ENCODE peak calls at places on chromosome 6, in five cellular contexts. One of them, this sample, is unnamed.

GRCh38 chr6:17705778-17706579 is 746 bp downstream of the NUP153 start:
- DNase-seq in stimulated activated CD4-positive, alpha-beta T cell treated with anti-CD3 and anti-CD28 coated beads, Interleukin-15, amount 100 ng/mL, for 24 hours: peak
- DNase-seq in NCI-H1694 treated with DMSO at 0.1 percent for 48 hours: no peak
- DNase-seq in amygdala: no peak
- DNase-seq in GM12878: no peak
- DNase-seq in this sample: peak

GRCh38 chr6:106037060-106037459 is 49.1 kb upstream of the PRDM1 start:
- DNase-seq in NCI-H1694 treated with DMSO at 0.1 percent for 48 hours: no peak
- DNase-seq in stimulated activated CD4-positive, alpha-beta T cell treated with anti-CD3 and anti-CD28 coated beads, Interleukin-15, amount 100 ng/mL, for 24 hours: no peak
- DNase-seq in amygdala: no peak
- DNase-seq in GM12878: no peak
- DNase-seq in this sample: no peak

GRCh38 chr6:87274660-87275273 is 47.6 kb upstream of the SMIM8 start:
- DNase-seq in GM12878: no peak
- DNase-seq in stimulated activated CD4-positive, alpha-beta T cell treated with anti-CD3 and anti-CD28 coated beads, Interleukin-15, amount 100 ng/mL, for 24 hours: no peak
- DNase-seq in NCI-H1694 treated with DMSO at 0.1 percent for 48 hours: no peak
- DNase-seq in amygdala: no peak
- DNase-seq in this sample: no peak

GRCh38 chr6:33980176-33980805 is 165.6 kb downstream of the GRM4 start:
- DNase-seq in amygdala: no peak
- DNase-seq in stimulated activated CD4-positive, alpha-beta T cell treated with anti-CD3 and anti-CD28 coated beads, Interleukin-15, amount 100 ng/mL, for 24 hours: no peak
- DNase-seq in NCI-H1694 treated with DMSO at 0.1 percent for 48 hours: no peak
- DNase-seq in GM12878: no peak
- DNase-seq in this sample: no peak

GRCh38 chr6:110537208-110538123 is 61.1 kb upstream of the SLC22A16 start:
- DNase-seq in amygdala: no peak
- DNase-seq in GM12878: no peak
- DNase-seq in stimulated activated CD4-positive, alpha-beta T cell treated with anti-CD3 and anti-CD28 coated beads, Interleukin-15, amount 100 ng/mL, for 24 hours: no peak
- DNase-seq in NCI-H1694 treated with DMSO at 0.1 percent for 48 hours: no peak
- DNase-seq in this sample: no peak

GRCh38 chr6:109322825-109323580 is 59.3 kb downstream of the CD164 start:
- DNase-seq in NCI-H1694 treated with DMSO at 0.1 percent for 48 hours: no peak
- DNase-seq in GM12878: no peak
- DNase-seq in stimulated activated CD4-positive, alpha-beta T cell treated with anti-CD3 and anti-CD28 coated beads, Interleukin-15, amount 100 ng/mL, for 24 hours: no peak
- DNase-seq in amygdala: no peak
- DNase-seq in this sample: no peak

GRCh38 chr6:163720460-163721235 is 306.1 kb downstream of the QKI start:
- DNase-seq in stimulated activated CD4-positive, alpha-beta T cell treated with anti-CD3 and anti-CD28 coated beads, Interleukin-15, amount 100 ng/mL, for 24 hours: no peak
- DNase-seq in GM12878: no peak
- DNase-seq in amygdala: no peak
- DNase-seq in NCI-H1694 treated with DMSO at 0.1 percent for 48 hours: no peak
- DNase-seq in this sample: no peak

GRCh38 chr6:5333653-5334052 is 72.3 kb downstream of the FARS2 start:
- DNase-seq in amygdala: no peak
- DNase-seq in GM12878: no peak
- DNase-seq in NCI-H1694 treated with DMSO at 0.1 percent for 48 hours: no peak
- DNase-seq in stimulated activated CD4-positive, alpha-beta T cell treated with anti-CD3 and anti-CD28 coated beads, Interleukin-15, amount 100 ng/mL, for 24 hours: no peak
- DNase-seq in this sample: no peak

GRCh38 chr6:50842446-50842845 is 23.8 kb downstream of the TFAP2B start:
- DNase-seq in GM12878: no peak
- DNase-seq in stimulated activated CD4-positive, alpha-beta T cell treated with anti-CD3 and anti-CD28 coated beads, Interleukin-15, amount 100 ng/mL, for 24 hours: no peak
- DNase-seq in amygdala: no peak
- DNase-seq in NCI-H1694 treated with DMSO at 0.1 percent for 48 hours: no peak
- DNase-seq in this sample: no peak

GRCh38 chr6:33621396-33622388 is 570 bp downstream of the ITPR3 start:
- DNase-seq in NCI-H1694 treated with DMSO at 0.1 percent for 48 hours: no peak
- DNase-seq in amygdala: no peak
- DNase-seq in GM12878: no peak
- DNase-seq in stimulated activated CD4-positive, alpha-beta T cell treated with anti-CD3 and anti-CD28 coated beads, Interleukin-15, amount 100 ng/mL, for 24 hours: peak
- DNase-seq in this sample: no peak

GRCh38 chr6:42402184-42402583 is 49.5 kb downstream of the TRERF1 start:
- DNase-seq in stimulated activated CD4-positive, alpha-beta T cell treated with anti-CD3 and anti-CD28 coated beads, Interleukin-15, amount 100 ng/mL, for 24 hours: peak
- DNase-seq in GM12878: peak
- DNase-seq in amygdala: no peak
- DNase-seq in NCI-H1694 treated with DMSO at 0.1 percent for 48 hours: no peak
- DNase-seq in this sample: no peak

GRCh38 chr6:23202207-23202606 is 632.8 kb downstream of the HDGFL1 start:
- DNase-seq in NCI-H1694 treated with DMSO at 0.1 percent for 48 hours: no peak
- DNase-seq in amygdala: no peak
- DNase-seq in stimulated activated CD4-positive, alpha-beta T cell treated with anti-CD3 and anti-CD28 coated beads, Interleukin-15, amount 100 ng/mL, for 24 hours: no peak
- DNase-seq in GM12878: no peak
- DNase-seq in this sample: no peak

GRCh38 chr6:43738877-43739641 is 31.0 kb upstream of the VEGFA start:
- DNase-seq in stimulated activated CD4-positive, alpha-beta T cell treated with anti-CD3 and anti-CD28 coated beads, Interleukin-15, amount 100 ng/mL, for 24 hours: no peak
- DNase-seq in amygdala: no peak
- DNase-seq in GM12878: no peak
- DNase-seq in NCI-H1694 treated with DMSO at 0.1 percent for 48 hours: no peak
- DNase-seq in this sample: no peak

GRCh38 chr6:21163838-21164180 is 429.7 kb upstream of the SOX4 start:
- DNase-seq in GM12878: no peak
- DNase-seq in amygdala: no peak
- DNase-seq in stimulated activated CD4-positive, alpha-beta T cell treated with anti-CD3 and anti-CD28 coated beads, Interleukin-15, amount 100 ng/mL, for 24 hours: no peak
- DNase-seq in NCI-H1694 treated with DMSO at 0.1 percent for 48 hours: no peak
- DNase-seq in this sample: no peak

GRCh38 chr6:44049163-44049988 is 77.9 kb downstream of the MRPL14 start:
- DNase-seq in NCI-H1694 treated with DMSO at 0.1 percent for 48 hours: no peak
- DNase-seq in stimulated activated CD4-positive, alpha-beta T cell treated with anti-CD3 and anti-CD28 coated beads, Interleukin-15, amount 100 ng/mL, for 24 hours: no peak
- DNase-seq in amygdala: no peak
- DNase-seq in GM12878: no peak
- DNase-seq in this sample: no peak

GRCh38 chr6:146548898-146549374 is 5.3 kb downstream of the RAB32 start:
- DNase-seq in NCI-H1694 treated with DMSO at 0.1 percent for 48 hours: no peak
- DNase-seq in stimulated activated CD4-positive, alpha-beta T cell treated with anti-CD3 and anti-CD28 coated beads, Interleukin-15, amount 100 ng/mL, for 24 hours: no peak
- DNase-seq in amygdala: no peak
- DNase-seq in GM12878: no peak
- DNase-seq in this sample: no peak

GRCh38 chr6:133359760-133360159 is 118.6 kb downstream of the EYA4 start:
- DNase-seq in amygdala: no peak
- DNase-seq in NCI-H1694 treated with DMSO at 0.1 percent for 48 hours: no peak
- DNase-seq in stimulated activated CD4-positive, alpha-beta T cell treated with anti-CD3 and anti-CD28 coated beads, Interleukin-15, amount 100 ng/mL, for 24 hours: no peak
- DNase-seq in GM12878: no peak
- DNase-seq in this sample: no peak

GRCh38 chr6:126937426-126937825 is 181.0 kb upstream of the RSPO3 start:
- DNase-seq in amygdala: no peak
- DNase-seq in stimulated activated CD4-positive, alpha-beta T cell treated with anti-CD3 and anti-CD28 coated beads, Interleukin-15, amount 100 ng/mL, for 24 hours: no peak
- DNase-seq in GM12878: no peak
- DNase-seq in NCI-H1694 treated with DMSO at 0.1 percent for 48 hours: no peak
- DNase-seq in this sample: no peak

GRCh38 chr6:89032599-89032998 is 48.0 kb upstream of the PNRC1 start:
- DNase-seq in NCI-H1694 treated with DMSO at 0.1 percent for 48 hours: no peak
- DNase-seq in amygdala: no peak
- DNase-seq in stimulated activated CD4-positive, alpha-beta T cell treated with anti-CD3 and anti-CD28 coated beads, Interleukin-15, amount 100 ng/mL, for 24 hours: no peak
- DNase-seq in GM12878: no peak
- DNase-seq in this sample: no peak

GRCh38 chr6:39080246-39080875 is 31.8 kb downstream of the GLP1R start:
- DNase-seq in amygdala: no peak
- DNase-seq in GM12878: no peak
- DNase-seq in NCI-H1694 treated with DMSO at 0.1 percent for 48 hours: no peak
- DNase-seq in stimulated activated CD4-positive, alpha-beta T cell treated with anti-CD3 and anti-CD28 coated beads, Interleukin-15, amount 100 ng/mL, for 24 hours: no peak
- DNase-seq in this sample: peak

GRCh38 chr6:21281366-21281765 is 312.2 kb upstream of the SOX4 start:
- DNase-seq in stimulated activated CD4-positive, alpha-beta T cell treated with anti-CD3 and anti-CD28 coated beads, Interleukin-15, amount 100 ng/mL, for 24 hours: no peak
- DNase-seq in GM12878: no peak
- DNase-seq in amygdala: no peak
- DNase-seq in NCI-H1694 treated with DMSO at 0.1 percent for 48 hours: no peak
- DNase-seq in this sample: peak

GRCh38 chr6:26304213-26305096 is 60.5 kb upstream of the BTN3A2 start:
- DNase-seq in amygdala: no peak
- DNase-seq in NCI-H1694 treated with DMSO at 0.1 percent for 48 hours: no peak
- DNase-seq in stimulated activated CD4-positive, alpha-beta T cell treated with anti-CD3 and anti-CD28 coated beads, Interleukin-15, amount 100 ng/mL, for 24 hours: peak
- DNase-seq in GM12878: no peak
- DNase-seq in this sample: no peak

GRCh38 chr6:4703367-4703766 is 72.8 kb upstream of the CDYL start:
- DNase-seq in stimulated activated CD4-positive, alpha-beta T cell treated with anti-CD3 and anti-CD28 coated beads, Interleukin-15, amount 100 ng/mL, for 24 hours: no peak
- DNase-seq in amygdala: no peak
- DNase-seq in NCI-H1694 treated with DMSO at 0.1 percent for 48 hours: no peak
- DNase-seq in GM12878: no peak
- DNase-seq in this sample: no peak

GRCh38 chr6:143878272-143878760 is 14.0 kb downstream of the ZC2HC1B start:
- DNase-seq in amygdala: no peak
- DNase-seq in GM12878: no peak
- DNase-seq in stimulated activated CD4-positive, alpha-beta T cell treated with anti-CD3 and anti-CD28 coated beads, Interleukin-15, amount 100 ng/mL, for 24 hours: no peak
- DNase-seq in NCI-H1694 treated with DMSO at 0.1 percent for 48 hours: no peak
- DNase-seq in this sample: no peak

GRCh38 chr6:47061631-47062300 is 19.6 kb upstream of the ADGRF1 start:
- DNase-seq in GM12878: no peak
- DNase-seq in stimulated activated CD4-positive, alpha-beta T cell treated with anti-CD3 and anti-CD28 coated beads, Interleukin-15, amount 100 ng/mL, for 24 hours: no peak
- DNase-seq in amygdala: peak
- DNase-seq in NCI-H1694 treated with DMSO at 0.1 percent for 48 hours: no peak
- DNase-seq in this sample: no peak

GRCh38 chr6:32095338-32096086 is 13.6 kb downstream of the TNXB start:
- DNase-seq in stimulated activated CD4-positive, alpha-beta T cell treated with anti-CD3 and anti-CD28 coated beads, Interleukin-15, amount 100 ng/mL, for 24 hours: no peak
- DNase-seq in NCI-H1694 treated with DMSO at 0.1 percent for 48 hours: no peak
- DNase-seq in GM12878: no peak
- DNase-seq in amygdala: no peak
- DNase-seq in this sample: no peak

This sample was measured in vagina.